ENCODE peak calls at places on chromosomes 13 and 19, in ten cellular contexts. C is left lung, Q is lower lobe of right lung, X is transverse colon, T is neuronal stem cell, A is A673, D is endodermal cell, H is stomach, N is AG04450, P is ascending aorta. S is an unnamed sample.
A peak's percentile ranks its signal among the peaks of the same experiment; 100 is the strongest.

GRCh38 chr13:48801255-48801654 is 147.5 kb downstream of the CYSLTR2 start:
- DNase-seq in T (no peak), D (no peak), C (no peak), Q (no peak), A (no peak), H (no peak), X (no peak), N (peak; percentile 54), P (no peak), S (no peak)

GRCh38 chr13:42151781-42152180 is 103.3 kb downstream of the DGKH start:
- DNase-seq in A (no peak), C (no peak), T (no peak), D (no peak), N (no peak), P (no peak), Q (no peak), H (no peak), X (no peak), S (no peak)

GRCh38 chr13:26050568-26051230 is 1.1 kb downstream of the SHISA2 start:
- DNase-seq in T (peak; percentile 30), N (no peak), H (peak; percentile 49), X (no peak), P (no peak), C (no peak), D (peak; percentile 89), A (peak; percentile 28), Q (peak; percentile 52), S (no peak)

GRCh38 chr13:49329831-49330545 is 82.3 kb downstream of the CDADC1 start:
- DNase-seq in X (no peak), H (peak; percentile 39), Q (no peak), N (no peak), D (no peak), C (no peak), T (no peak), A (no peak), P (no peak), S (no peak)

GRCh38 chr19:6030214-6030507 is 52.2 kb upstream of the RANBP3 start:
- DNase-seq in C (peak; percentile 14), H (no peak), T (no peak), N (peak; percentile 36), X (no peak), A (peak; percentile 19), Q (no peak), D (no peak), P (no peak), S (no peak)

GRCh38 chr13:112007191-112007590 is 59.8 kb upstream of the SOX1 start:
- DNase-seq in Q (no peak), H (no peak), X (no peak), T (no peak), P (no peak), N (no peak), C (no peak), A (no peak), D (no peak), S (no peak)

GRCh38 chr19:5627395-5627904 is 4.6 kb downstream of the SAFB start:
- DNase-seq in A (peak; percentile 44), N (no peak), C (peak; percentile 84), T (no peak), P (peak; percentile 29), X (peak; percentile 50), D (peak; percentile 55), H (peak; percentile 39), Q (peak; percentile 86), S (no peak)

GRCh38 chr13:28753208-28753892 is 34.6 kb upstream of the SLC46A3 start:
- DNase-seq in T (no peak), P (peak; percentile 43), Q (peak; percentile 63), H (peak; percentile 31), N (peak; percentile 72), C (peak; percentile 71), D (peak; percentile 80), X (peak; percentile 55), A (peak; percentile 90), S (no peak)

GRCh38 chr13:47326061-47326460 is 429.2 kb upstream of the HTR2A start:
- DNase-seq in Q (no peak), A (no peak), H (no peak), P (no peak), N (no peak), D (no peak), T (no peak), X (no peak), C (no peak), S (no peak)

GRCh38 chr13:98284677-98285076 is 107.6 kb upstream of the RNF113B start:
- DNase-seq in T (no peak), H (no peak), A (peak; percentile 26), C (no peak), D (no peak), X (no peak), P (no peak), N (no peak), Q (no peak), S (no peak)

GRCh38 chr19:35462476-35462953 is 14.5 kb downstream of the FFAR2 start:
- DNase-seq in H (no peak), N (no peak), D (no peak), Q (no peak), T (no peak), C (no peak), A (no peak), X (peak; percentile 18), P (no peak), S (peak; percentile 83)

GRCh38 chr19:3680939-3681338 is 19.3 kb downstream of the PIP5K1C start:
- DNase-seq in N (no peak), C (no peak), T (no peak), A (no peak), X (no peak), P (no peak), H (no peak), Q (no peak), D (peak; percentile 44), S (no peak)

GRCh38 chr13:49681837-49682236 is 9.4 kb downstream of the EBPL start:
- DNase-seq in N (no peak), H (no peak), X (no peak), C (no peak), D (peak; percentile 12), Q (no peak), T (no peak), P (no peak), A (no peak), S (no peak)

GRCh38 chr13:49938921-49939320 is 2.8 kb upstream of the SPRYD7 start:
- DNase-seq in D (no peak), H (peak; percentile 78), C (peak; percentile 43), N (no peak), P (no peak), Q (no peak), A (no peak), X (peak; percentile 86), T (no peak), S (no peak)

GRCh38 chr19:44024900-44025216 is 321 bp upstream of the ZNF222 start:
- DNase-seq in C (no peak), A (no peak), X (no peak), P (no peak), D (no peak), N (no peak), T (no peak), H (no peak), Q (no peak), S (no peak)
- H3K27ac ChIP-seq in C (no peak overlapping the region), A (no peak overlapping the region), X (peak overlapping the region; percentile 70), P (no peak overlapping the region), D (peak overlapping the region; percentile 74), N (no peak overlapping the region), T (no peak overlapping the region), H (peak overlapping the region; percentile 72), Q (no peak overlapping the region), S (no peak overlapping the region)

DNA sequence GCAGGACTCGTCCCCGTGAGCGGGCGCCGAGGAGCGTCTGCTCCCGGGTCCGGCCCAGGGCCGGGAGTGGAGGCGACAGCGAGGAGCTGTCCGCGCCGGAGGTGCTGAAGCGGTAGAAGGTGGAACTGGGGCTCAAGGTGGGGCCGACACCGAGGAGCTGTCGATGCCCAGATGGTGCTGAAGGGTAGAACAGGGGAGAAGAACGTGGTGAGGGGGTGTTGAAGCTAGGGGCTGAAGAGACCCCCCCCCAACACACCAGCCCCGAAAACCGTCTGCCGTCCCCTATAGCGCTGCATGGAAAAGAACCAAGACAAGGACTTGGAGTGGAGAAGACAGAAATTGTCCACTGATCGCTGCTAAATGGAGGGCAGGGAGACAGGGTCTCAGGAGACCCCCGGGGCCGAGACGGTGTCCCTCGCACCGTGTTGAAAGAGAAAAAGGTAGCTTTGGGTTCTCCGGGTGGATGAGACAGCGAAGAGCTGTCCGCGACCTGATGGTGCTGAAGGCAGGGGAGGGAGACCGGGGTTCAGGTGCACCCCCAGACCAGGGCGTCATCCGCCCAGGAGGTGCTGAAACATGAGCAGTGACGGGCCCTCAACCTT is 7.1 kb upstream of the PDE4C start:
- DNase-seq in A (peak; percentile 72), H (peak; percentile 45), C (no peak), T (no peak), D (peak; percentile 96), X (peak; percentile 38), Q (peak; percentile 71), N (no peak), P (no peak), S (peak; percentile 42)
- H3K27ac ChIP-seq in A (no peak overlapping the region), H (no peak overlapping the region), C (no peak overlapping the region), T (no peak overlapping the region), D (no peak overlapping the region), X (no peak overlapping the region), Q (no peak overlapping the region), N (no peak overlapping the region), P (no peak overlapping the region), S (no peak overlapping the region)

DNA sequence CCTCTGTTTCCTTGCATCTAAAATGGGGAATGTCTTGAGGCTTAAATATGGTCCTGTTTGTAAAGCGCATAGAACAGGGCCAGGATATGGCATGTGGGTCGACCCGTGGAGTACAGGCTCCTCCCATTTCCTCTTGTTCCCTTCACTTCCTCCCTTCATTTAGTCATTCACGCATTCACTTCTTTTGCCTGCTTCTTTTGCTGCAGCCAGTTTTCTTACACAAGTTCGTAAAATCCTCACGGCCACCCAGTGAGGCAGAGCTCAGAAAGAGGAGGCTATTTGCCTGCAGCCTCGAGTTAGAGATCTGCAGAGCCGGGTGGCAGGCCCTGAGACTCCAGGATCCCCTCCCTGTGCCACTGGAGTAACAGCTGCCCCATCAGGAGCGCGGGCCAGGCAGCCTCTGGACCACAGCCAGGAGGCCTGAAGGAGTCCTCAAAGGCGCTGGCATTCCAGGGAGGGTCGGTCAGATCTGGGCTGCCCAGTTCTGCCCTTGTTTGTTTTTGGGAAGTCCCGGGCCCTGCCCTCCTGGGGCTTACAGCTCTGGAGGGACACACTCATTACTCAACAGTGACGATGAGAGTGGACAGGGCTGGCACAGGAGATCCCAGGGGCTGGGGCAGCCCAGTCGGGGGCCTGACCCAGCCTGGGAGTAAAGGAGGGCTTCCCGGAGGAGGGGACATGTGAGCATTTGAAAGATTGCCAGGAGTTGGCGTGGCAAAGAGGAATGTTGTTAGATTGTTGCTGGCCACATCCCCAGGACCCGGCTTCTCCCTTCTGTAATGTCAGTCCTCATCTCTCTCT is 4.6 kb downstream of the PPP5C start:
- DNase-seq in C (peak; percentile 84), P (no peak), H (peak; percentile 81), X (peak; percentile 54), N (no peak), D (no peak), A (peak; percentile 38), T (no peak), Q (peak; percentile 85), S (peak; percentile 10)
- H3K27ac ChIP-seq in C (peak overlapping the region; percentile 73), P (peak overlapping the region; percentile 78), H (peak overlapping the region; percentile 83), X (peak overlapping the region; percentile 77), N (peak overlapping the region; percentile 65), D (no peak overlapping the region), A (peak overlapping the region; percentile 65), T (no peak overlapping the region), Q (peak overlapping the region; percentile 79), S (peak overlapping the region; percentile 76)

DNA sequence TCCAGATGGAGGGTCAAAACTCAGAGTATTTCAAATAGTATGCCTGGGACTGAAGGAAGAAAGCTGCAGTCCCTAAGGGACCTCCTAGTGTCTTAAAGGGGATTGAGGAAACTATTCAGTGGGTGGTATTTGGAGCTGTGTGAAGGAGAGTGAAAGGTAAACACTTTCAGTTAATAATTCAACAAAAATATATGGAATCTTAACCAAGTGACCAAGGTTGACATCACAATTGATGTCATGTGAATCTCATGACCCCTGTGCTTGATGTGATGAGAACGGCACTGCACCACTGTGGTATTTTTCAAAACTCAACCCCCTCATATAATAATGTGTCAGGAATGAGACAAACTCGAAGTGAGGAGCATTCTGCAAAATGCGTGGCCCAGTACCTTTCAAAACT is 553.7 kb downstream of the RFC3 start:
- DNase-seq in X (no peak), C (no peak), Q (no peak), H (no peak), D (no peak), A (no peak), T (no peak), P (no peak), N (no peak), S (no peak)
- H3K27ac ChIP-seq in X (no peak overlapping the region), C (no peak overlapping the region), Q (no peak overlapping the region), H (no peak overlapping the region), D (no peak overlapping the region), A (no peak overlapping the region), T (no peak overlapping the region), P (no peak overlapping the region), N (no peak overlapping the region), S (no peak overlapping the region)

S was measured in CD4-positive, CD25-positive, alpha-beta regulatory T cell.